ENCODE peak calls at places on chromosomes 1 and 21, in ten cellular contexts. One of them, this sample, is unnamed.

GRCh38 chr1:226806988-226807387 is 63.4 kb upstream of the PSEN2 start:
- DNase-seq in neuronal stem cell: no peak
- DNase-seq in SJSA1: no peak
- DNase-seq in brain microvascular endothelial cell: no peak
- DNase-seq in left lung: no peak
- DNase-seq in tibial nerve: no peak
- DNase-seq in heart right ventricle: no peak
- DNase-seq in colonic mucosa: no peak
- DNase-seq in fibroblast of the aortic adventitia: no peak
- DNase-seq in A549: no peak
- DNase-seq in this sample: no peak

GRCh38 chr1:46689326-46689725 is 17.7 kb downstream of the TEX38 start:
- DNase-seq in fibroblast of the aortic adventitia: no peak
- DNase-seq in SJSA1: no peak
- DNase-seq in heart right ventricle: no peak
- DNase-seq in neuronal stem cell: no peak
- DNase-seq in A549: no peak
- DNase-seq in tibial nerve: no peak
- DNase-seq in brain microvascular endothelial cell: no peak
- DNase-seq in colonic mucosa: peak; percentile 27
- DNase-seq in left lung: no peak
- DNase-seq in this sample: no peak

GRCh38 chr1:245512980-245513578 is 358.3 kb downstream of the KIF26B start:
- DNase-seq in tibial nerve: no peak
- DNase-seq in fibroblast of the aortic adventitia: peak; percentile 42
- DNase-seq in heart right ventricle: no peak
- DNase-seq in colonic mucosa: no peak
- DNase-seq in left lung: no peak
- DNase-seq in SJSA1: no peak
- DNase-seq in neuronal stem cell: no peak
- DNase-seq in brain microvascular endothelial cell: no peak
- DNase-seq in A549: no peak
- DNase-seq in this sample: peak; percentile 37

GRCh38 chr21:34986561-34987533 is 62.3 kb downstream of the RUNX1 start:
- DNase-seq in left lung: peak; percentile 44
- DNase-seq in heart right ventricle: no peak
- DNase-seq in colonic mucosa: no peak
- DNase-seq in A549: no peak
- DNase-seq in neuronal stem cell: peak; percentile 27
- DNase-seq in fibroblast of the aortic adventitia: peak; percentile 80
- DNase-seq in SJSA1: peak; percentile 64
- DNase-seq in tibial nerve: no peak
- DNase-seq in brain microvascular endothelial cell: peak; percentile 91
- DNase-seq in this sample: peak; percentile 61

GRCh38 chr1:209335090-209335692 is 248.3 kb upstream of the CAMK1G start:
- DNase-seq in A549: peak; percentile 39
- DNase-seq in tibial nerve: no peak
- DNase-seq in fibroblast of the aortic adventitia: peak; percentile 23
- DNase-seq in brain microvascular endothelial cell: peak; percentile 18
- DNase-seq in SJSA1: peak; percentile 17
- DNase-seq in heart right ventricle: no peak
- DNase-seq in left lung: no peak
- DNase-seq in colonic mucosa: no peak
- DNase-seq in neuronal stem cell: peak; percentile 24
- DNase-seq in this sample: peak; percentile 27

GRCh38 chr1:97820470-97821188 is 100.2 kb downstream of the DPYD start:
- DNase-seq in heart right ventricle: no peak
- DNase-seq in brain microvascular endothelial cell: peak; percentile 25
- DNase-seq in left lung: no peak
- DNase-seq in SJSA1: peak; percentile 38
- DNase-seq in colonic mucosa: no peak
- DNase-seq in tibial nerve: no peak
- DNase-seq in neuronal stem cell: no peak
- DNase-seq in A549: peak; percentile 33
- DNase-seq in fibroblast of the aortic adventitia: peak; percentile 61
- DNase-seq in this sample: peak; percentile 71

GRCh38 chr1:11483581-11484320 is 4.8 kb downstream of the DISP3 start:
- DNase-seq in A549: no peak
- DNase-seq in colonic mucosa: no peak
- DNase-seq in fibroblast of the aortic adventitia: no peak
- DNase-seq in left lung: no peak
- DNase-seq in tibial nerve: no peak
- DNase-seq in SJSA1: no peak
- DNase-seq in neuronal stem cell: no peak
- DNase-seq in heart right ventricle: no peak
- DNase-seq in brain microvascular endothelial cell: no peak
- DNase-seq in this sample: no peak

GRCh38 chr1:183733610-183734219 is 71.2 kb upstream of the RGL1 start:
- DNase-seq in SJSA1: no peak
- DNase-seq in left lung: no peak
- DNase-seq in fibroblast of the aortic adventitia: peak; percentile 29
- DNase-seq in A549: no peak
- DNase-seq in brain microvascular endothelial cell: no peak
- DNase-seq in neuronal stem cell: no peak
- DNase-seq in heart right ventricle: no peak
- DNase-seq in colonic mucosa: no peak
- DNase-seq in tibial nerve: no peak
- DNase-seq in this sample: no peak

GRCh38 chr1:18711561-18712253 is 81.1 kb downstream of the PAX7 start:
- DNase-seq in left lung: no peak
- DNase-seq in neuronal stem cell: no peak
- DNase-seq in tibial nerve: no peak
- DNase-seq in SJSA1: no peak
- DNase-seq in colonic mucosa: no peak
- DNase-seq in fibroblast of the aortic adventitia: no peak
- DNase-seq in brain microvascular endothelial cell: no peak
- DNase-seq in A549: no peak
- DNase-seq in heart right ventricle: no peak
- DNase-seq in this sample: no peak

GRCh38 chr1:12434174-12434573 is 183.8 kb downstream of the DHRS3 start:
- DNase-seq in left lung: peak; percentile 44
- DNase-seq in heart right ventricle: no peak
- DNase-seq in colonic mucosa: no peak
- DNase-seq in neuronal stem cell: no peak
- DNase-seq in brain microvascular endothelial cell: peak; percentile 87
- DNase-seq in SJSA1: peak; percentile 53
- DNase-seq in A549: peak; percentile 44
- DNase-seq in fibroblast of the aortic adventitia: peak; percentile 70
- DNase-seq in tibial nerve: no peak
- DNase-seq in this sample: peak; percentile 75

GRCh38 chr1:184283999-184284398 is 102.8 kb upstream of the C1orf21 start:
- DNase-seq in heart right ventricle: peak; percentile 47
- DNase-seq in colonic mucosa: peak; percentile 32
- DNase-seq in brain microvascular endothelial cell: peak; percentile 84
- DNase-seq in A549: no peak
- DNase-seq in SJSA1: peak; percentile 55
- DNase-seq in fibroblast of the aortic adventitia: peak; percentile 62
- DNase-seq in neuronal stem cell: no peak
- DNase-seq in tibial nerve: no peak
- DNase-seq in left lung: no peak
- DNase-seq in this sample: peak; percentile 63

GRCh38 chr1:180745098-180745497 is 113.3 kb downstream of the XPR1 start:
- DNase-seq in neuronal stem cell: no peak
- DNase-seq in tibial nerve: no peak
- DNase-seq in left lung: no peak
- DNase-seq in fibroblast of the aortic adventitia: no peak
- DNase-seq in SJSA1: no peak
- DNase-seq in colonic mucosa: no peak
- DNase-seq in brain microvascular endothelial cell: no peak
- DNase-seq in A549: no peak
- DNase-seq in heart right ventricle: no peak
- DNase-seq in this sample: no peak
- H3K4me3 ChIP-seq in neuronal stem cell: no peak overlapping the region
- H3K4me3 ChIP-seq in tibial nerve: no peak overlapping the region
- H3K4me3 ChIP-seq in left lung: no peak overlapping the region
- H3K4me3 ChIP-seq in fibroblast of the aortic adventitia: no peak overlapping the region
- H3K4me3 ChIP-seq in SJSA1: no peak overlapping the region
- H3K4me3 ChIP-seq in colonic mucosa: no peak overlapping the region
- H3K4me3 ChIP-seq in brain microvascular endothelial cell: no peak overlapping the region
- H3K4me3 ChIP-seq in A549: no peak overlapping the region
- H3K4me3 ChIP-seq in heart right ventricle: no peak overlapping the region
- H3K4me3 ChIP-seq in this sample: no peak overlapping the region

GRCh38 chr1:85091647-85092295 is 43.5 kb upstream of the MCOLN3 start:
- DNase-seq in brain microvascular endothelial cell: no peak
- DNase-seq in fibroblast of the aortic adventitia: peak; percentile 11
- DNase-seq in A549: no peak
- DNase-seq in neuronal stem cell: no peak
- DNase-seq in colonic mucosa: no peak
- DNase-seq in SJSA1: no peak
- DNase-seq in tibial nerve: no peak
- DNase-seq in left lung: no peak
- DNase-seq in heart right ventricle: no peak
- DNase-seq in this sample: peak; percentile 31
- H3K4me3 ChIP-seq in brain microvascular endothelial cell: no peak overlapping the region
- H3K4me3 ChIP-seq in fibroblast of the aortic adventitia: no peak overlapping the region
- H3K4me3 ChIP-seq in A549: no peak overlapping the region
- H3K4me3 ChIP-seq in neuronal stem cell: no peak overlapping the region
- H3K4me3 ChIP-seq in colonic mucosa: no peak overlapping the region
- H3K4me3 ChIP-seq in SJSA1: no peak overlapping the region
- H3K4me3 ChIP-seq in tibial nerve: no peak overlapping the region
- H3K4me3 ChIP-seq in left lung: no peak overlapping the region
- H3K4me3 ChIP-seq in heart right ventricle: no peak overlapping the region
- H3K4me3 ChIP-seq in this sample: no peak overlapping the region

GRCh38 chr1:207804746-207805468 is 53.1 kb downstream of the CD46 start:
- DNase-seq in neuronal stem cell: no peak
- DNase-seq in left lung: no peak
- DNase-seq in A549: no peak
- DNase-seq in fibroblast of the aortic adventitia: no peak
- DNase-seq in tibial nerve: no peak
- DNase-seq in brain microvascular endothelial cell: no peak
- DNase-seq in heart right ventricle: no peak
- DNase-seq in colonic mucosa: no peak
- DNase-seq in SJSA1: no peak
- DNase-seq in this sample: no peak
- H3K4me3 ChIP-seq in neuronal stem cell: no peak overlapping the region
- H3K4me3 ChIP-seq in left lung: no peak overlapping the region
- H3K4me3 ChIP-seq in A549: no peak overlapping the region
- H3K4me3 ChIP-seq in fibroblast of the aortic adventitia: no peak overlapping the region
- H3K4me3 ChIP-seq in tibial nerve: no peak overlapping the region
- H3K4me3 ChIP-seq in brain microvascular endothelial cell: no peak overlapping the region
- H3K4me3 ChIP-seq in heart right ventricle: no peak overlapping the region
- H3K4me3 ChIP-seq in colonic mucosa: no peak overlapping the region
- H3K4me3 ChIP-seq in SJSA1: no peak overlapping the region
- H3K4me3 ChIP-seq in this sample: no peak overlapping the region

GRCh38 chr1:230113230-230113604 is 46.2 kb downstream of the GALNT2 start:
- DNase-seq in colonic mucosa: no peak
- DNase-seq in left lung: no peak
- DNase-seq in A549: no peak
- DNase-seq in tibial nerve: no peak
- DNase-seq in fibroblast of the aortic adventitia: no peak
- DNase-seq in heart right ventricle: no peak
- DNase-seq in brain microvascular endothelial cell: no peak
- DNase-seq in SJSA1: no peak
- DNase-seq in neuronal stem cell: no peak
- DNase-seq in this sample: no peak
- H3K4me3 ChIP-seq in colonic mucosa: no peak overlapping the region
- H3K4me3 ChIP-seq in left lung: no peak overlapping the region
- H3K4me3 ChIP-seq in A549: no peak overlapping the region
- H3K4me3 ChIP-seq in tibial nerve: no peak overlapping the region
- H3K4me3 ChIP-seq in fibroblast of the aortic adventitia: no peak overlapping the region
- H3K4me3 ChIP-seq in heart right ventricle: no peak overlapping the region
- H3K4me3 ChIP-seq in brain microvascular endothelial cell: no peak overlapping the region
- H3K4me3 ChIP-seq in SJSA1: no peak overlapping the region
- H3K4me3 ChIP-seq in neuronal stem cell: no peak overlapping the region
- H3K4me3 ChIP-seq in this sample: no peak overlapping the region

GRCh38 chr1:35033346-35033745 is 1.6 kb upstream of the ZMYM6 start:
- DNase-seq in tibial nerve: no peak
- DNase-seq in left lung: no peak
- DNase-seq in A549: no peak
- DNase-seq in SJSA1: no peak
- DNase-seq in colonic mucosa: no peak
- DNase-seq in fibroblast of the aortic adventitia: no peak
- DNase-seq in heart right ventricle: no peak
- DNase-seq in brain microvascular endothelial cell: no peak
- DNase-seq in neuronal stem cell: no peak
- DNase-seq in this sample: no peak
- H3K4me3 ChIP-seq in tibial nerve: no peak overlapping the region
- H3K4me3 ChIP-seq in left lung: no peak overlapping the region
- H3K4me3 ChIP-seq in A549: no peak overlapping the region
- H3K4me3 ChIP-seq in SJSA1: no peak overlapping the region
- H3K4me3 ChIP-seq in colonic mucosa: no peak overlapping the region
- H3K4me3 ChIP-seq in fibroblast of the aortic adventitia: no peak overlapping the region
- H3K4me3 ChIP-seq in heart right ventricle: no peak overlapping the region
- H3K4me3 ChIP-seq in brain microvascular endothelial cell: no peak overlapping the region
- H3K4me3 ChIP-seq in neuronal stem cell: no peak overlapping the region
- H3K4me3 ChIP-seq in this sample: no peak overlapping the region

GRCh38 chr1:8985915-8986813 is 40.1 kb downstream of the SLC2A7 start:
- DNase-seq in left lung: peak; percentile 76
- DNase-seq in fibroblast of the aortic adventitia: peak; percentile 97
- DNase-seq in SJSA1: peak; percentile 92
- DNase-seq in brain microvascular endothelial cell: peak; percentile 97
- DNase-seq in heart right ventricle: peak; percentile 83
- DNase-seq in A549: peak; percentile 89
- DNase-seq in colonic mucosa: peak; percentile 82
- DNase-seq in neuronal stem cell: no peak
- DNase-seq in tibial nerve: peak; percentile 40
- DNase-seq in this sample: peak; percentile 98

GRCh38 chr1:8984990-8985389 is 39.3 kb downstream of the CA6 start:
- DNase-seq in neuronal stem cell: no peak
- DNase-seq in colonic mucosa: no peak
- DNase-seq in heart right ventricle: no peak
- DNase-seq in SJSA1: no peak
- DNase-seq in left lung: no peak
- DNase-seq in fibroblast of the aortic adventitia: no peak
- DNase-seq in A549: no peak
- DNase-seq in tibial nerve: no peak
- DNase-seq in brain microvascular endothelial cell: no peak
- DNase-seq in this sample: no peak

GRCh38 chr1:8987881-8988617 is 38.2 kb downstream of the SLC2A7 start:
- DNase-seq in heart right ventricle: peak; percentile 31
- DNase-seq in fibroblast of the aortic adventitia: peak; percentile 49
- DNase-seq in tibial nerve: peak; percentile 51
- DNase-seq in colonic mucosa: peak; percentile 54
- DNase-seq in SJSA1: peak; percentile 68
- DNase-seq in brain microvascular endothelial cell: peak; percentile 34
- DNase-seq in neuronal stem cell: peak; percentile 44
- DNase-seq in left lung: peak; percentile 46
- DNase-seq in A549: peak; percentile 44
- DNase-seq in this sample: peak; percentile 63

GRCh38 chr1:8988618-8988967 is 37.6 kb downstream of the SLC2A7 start:
- DNase-seq in A549: no peak
- DNase-seq in tibial nerve: no peak
- DNase-seq in brain microvascular endothelial cell: no peak
- DNase-seq in neuronal stem cell: no peak
- DNase-seq in colonic mucosa: no peak
- DNase-seq in left lung: no peak
- DNase-seq in SJSA1: no peak
- DNase-seq in heart right ventricle: no peak
- DNase-seq in fibroblast of the aortic adventitia: no peak
- DNase-seq in this sample: no peak

GRCh38 chr1:8986814-8987190 is 39.4 kb downstream of the SLC2A7 start:
- DNase-seq in neuronal stem cell: no peak
- DNase-seq in colonic mucosa: no peak
- DNase-seq in SJSA1: no peak
- DNase-seq in tibial nerve: no peak
- DNase-seq in left lung: no peak
- DNase-seq in heart right ventricle: no peak
- DNase-seq in A549: no peak
- DNase-seq in brain microvascular endothelial cell: no peak
- DNase-seq in fibroblast of the aortic adventitia: no peak
- DNase-seq in this sample: no peak
- H3K4me3 ChIP-seq in neuronal stem cell: no peak overlapping the region
- H3K4me3 ChIP-seq in colonic mucosa: no peak overlapping the region
- H3K4me3 ChIP-seq in SJSA1: no peak overlapping the region
- H3K4me3 ChIP-seq in tibial nerve: no peak overlapping the region
- H3K4me3 ChIP-seq in left lung: no peak overlapping the region
- H3K4me3 ChIP-seq in heart right ventricle: no peak overlapping the region
- H3K4me3 ChIP-seq in A549: no peak overlapping the region
- H3K4me3 ChIP-seq in brain microvascular endothelial cell: no peak overlapping the region
- H3K4me3 ChIP-seq in fibroblast of the aortic adventitia: no peak overlapping the region
- H3K4me3 ChIP-seq in this sample: no peak overlapping the region

GRCh38 chr1:224339422-224340033 is 9.6 kb upstream of the NVL start:
- DNase-seq in heart right ventricle: no peak
- DNase-seq in colonic mucosa: no peak
- DNase-seq in A549: no peak
- DNase-seq in SJSA1: no peak
- DNase-seq in brain microvascular endothelial cell: no peak
- DNase-seq in fibroblast of the aortic adventitia: no peak
- DNase-seq in left lung: no peak
- DNase-seq in neuronal stem cell: no peak
- DNase-seq in tibial nerve: no peak
- DNase-seq in this sample: no peak
- H3K4me3 ChIP-seq in heart right ventricle: no peak overlapping the region
- H3K4me3 ChIP-seq in colonic mucosa: no peak overlapping the region
- H3K4me3 ChIP-seq in A549: no peak overlapping the region
- H3K4me3 ChIP-seq in SJSA1: no peak overlapping the region
- H3K4me3 ChIP-seq in brain microvascular endothelial cell: no peak overlapping the region
- H3K4me3 ChIP-seq in fibroblast of the aortic adventitia: no peak overlapping the region
- H3K4me3 ChIP-seq in left lung: no peak overlapping the region
- H3K4me3 ChIP-seq in neuronal stem cell: no peak overlapping the region
- H3K4me3 ChIP-seq in tibial nerve: no peak overlapping the region
- H3K4me3 ChIP-seq in this sample: no peak overlapping the region